ENCODE peak calls at places on chromosome X, in six cellular contexts. One of them, this sample, is unnamed.

GRCh38 chrX:47283015-47283771 is 50.4 kb downstream of the USP11 start:
- DNase-seq in right lobe of liver: no peak
- DNase-seq in GM06990: no peak
- DNase-seq in breast epithelium: peak
- DNase-seq in GM10248: peak
- DNase-seq in GM12865: peak
- DNase-seq in this sample: no peak

GRCh38 chrX:56995271-56995994 is at the start of gene SPIN3:
- DNase-seq in right lobe of liver: peak
- DNase-seq in GM06990: peak
- DNase-seq in breast epithelium: peak
- DNase-seq in GM10248: peak
- DNase-seq in GM12865: peak
- DNase-seq in this sample: peak

GRCh38 chrX:70253377-70254062 is 6.5 kb downstream of the P2RY4 start:
- DNase-seq in right lobe of liver: no peak
- DNase-seq in GM06990: no peak
- DNase-seq in breast epithelium: no peak
- DNase-seq in GM10248: no peak
- DNase-seq in GM12865: no peak
- DNase-seq in this sample: no peak

GRCh38 chrX:151538190-151539122 is 25.0 kb upstream of the PASD1 start:
- DNase-seq in right lobe of liver: no peak
- DNase-seq in GM06990: no peak
- DNase-seq in breast epithelium: no peak
- DNase-seq in GM10248: no peak
- DNase-seq in GM12865: no peak
- DNase-seq in this sample: no peak

GRCh38 chrX:76453737-76454406 is 26.4 kb downstream of the MAGEE1 start:
- DNase-seq in right lobe of liver: no peak
- DNase-seq in GM06990: no peak
- DNase-seq in breast epithelium: no peak
- DNase-seq in GM10248: no peak
- DNase-seq in GM12865: no peak
- DNase-seq in this sample: no peak

GRCh38 chrX:129529685-129530281 is 6.5 kb upstream of the SMARCA1 start:
- DNase-seq in right lobe of liver: no peak
- DNase-seq in GM06990: no peak
- DNase-seq in breast epithelium: no peak
- DNase-seq in GM10248: no peak
- DNase-seq in GM12865: no peak
- DNase-seq in this sample: no peak

GRCh38 chrX:134144231-134144630 is 92.8 kb upstream of the CCDC160 start:
- DNase-seq in right lobe of liver: no peak
- DNase-seq in GM06990: no peak
- DNase-seq in breast epithelium: no peak
- DNase-seq in GM10248: peak
- DNase-seq in GM12865: peak
- DNase-seq in this sample: no peak

GRCh38 chrX:119541188-119541587 is 24.0 kb downstream of the STEEP1 start:
- DNase-seq in right lobe of liver: no peak
- DNase-seq in GM06990: no peak
- DNase-seq in breast epithelium: no peak
- DNase-seq in GM10248: no peak
- DNase-seq in GM12865: no peak
- DNase-seq in this sample: no peak

GRCh38 chrX:41406211-41406610 is 40.9 kb upstream of the NYX start:
- DNase-seq in right lobe of liver: no peak
- DNase-seq in GM06990: no peak
- DNase-seq in breast epithelium: no peak
- DNase-seq in GM10248: no peak
- DNase-seq in GM12865: no peak
- DNase-seq in this sample: no peak

GRCh38 chrX:11725631-11726442 is 32.2 kb upstream of the MSL3 start:
- DNase-seq in right lobe of liver: no peak
- DNase-seq in GM06990: no peak
- DNase-seq in breast epithelium: no peak
- DNase-seq in GM10248: no peak
- DNase-seq in GM12865: no peak
- DNase-seq in this sample: no peak

GRCh38 chrX:70196961-70197805 is 19.9 kb downstream of the DGAT2L6 start:
- DNase-seq in right lobe of liver: peak
- DNase-seq in GM06990: no peak
- DNase-seq in breast epithelium: no peak
- DNase-seq in GM10248: peak
- DNase-seq in GM12865: peak
- DNase-seq in this sample: no peak

GRCh38 chrX:120517936-120518335 is 42.8 kb downstream of the CUL4B start:
- DNase-seq in right lobe of liver: no peak
- DNase-seq in GM06990: no peak
- DNase-seq in breast epithelium: no peak
- DNase-seq in GM10248: no peak
- DNase-seq in GM12865: no peak
- DNase-seq in this sample: no peak

GRCh38 chrX:77426811-77427210 is 20.4 kb upstream of the FGF16 start:
- DNase-seq in right lobe of liver: no peak
- DNase-seq in GM06990: no peak
- DNase-seq in breast epithelium: no peak
- DNase-seq in GM10248: no peak
- DNase-seq in GM12865: no peak
- DNase-seq in this sample: no peak

GRCh38 chrX:37420756-37421155 is 71.6 kb downstream of the PRRG1 start:
- DNase-seq in right lobe of liver: no peak
- DNase-seq in GM06990: no peak
- DNase-seq in breast epithelium: no peak
- DNase-seq in GM10248: no peak
- DNase-seq in GM12865: no peak
- DNase-seq in this sample: no peak

GRCh38 chrX:54494970-54495813 is 842 bp downstream of the FGD1 start:
- DNase-seq in right lobe of liver: peak
- DNase-seq in GM06990: no peak
- DNase-seq in breast epithelium: no peak
- DNase-seq in GM10248: no peak
- DNase-seq in GM12865: no peak
- DNase-seq in this sample: peak

GRCh38 chrX:129813662-129814061 is 30.0 kb downstream of the ZDHHC9 start:
- DNase-seq in right lobe of liver: no peak
- DNase-seq in GM06990: no peak
- DNase-seq in breast epithelium: no peak
- DNase-seq in GM10248: no peak
- DNase-seq in GM12865: no peak
- DNase-seq in this sample: no peak

GRCh38 chrX:107355533-107355932 is 93.9 kb upstream of the FRMPD3 start:
- DNase-seq in right lobe of liver: no peak
- DNase-seq in GM06990: no peak
- DNase-seq in breast epithelium: no peak
- DNase-seq in GM10248: no peak
- DNase-seq in GM12865: no peak
- DNase-seq in this sample: no peak

GRCh38 chrX:41822917-41823316 is 98.9 kb downstream of the GPR82 start:
- DNase-seq in right lobe of liver: no peak
- DNase-seq in GM06990: no peak
- DNase-seq in breast epithelium: no peak
- DNase-seq in GM10248: no peak
- DNase-seq in GM12865: no peak
- DNase-seq in this sample: no peak

GRCh38 chrX:41499984-41500383 is 52.8 kb downstream of the NYX start:
- DNase-seq in right lobe of liver: no peak
- DNase-seq in GM06990: no peak
- DNase-seq in breast epithelium: no peak
- DNase-seq in GM10248: no peak
- DNase-seq in GM12865: no peak
- DNase-seq in this sample: no peak

GRCh38 chrX:63350551-63350950 is 581 bp downstream of the SPIN4 start:
- DNase-seq in right lobe of liver: no peak
- DNase-seq in GM06990: peak
- DNase-seq in breast epithelium: no peak
- DNase-seq in GM10248: peak
- DNase-seq in GM12865: peak
- DNase-seq in this sample: peak

GRCh38 chrX:101108293-101108692 is 10.3 kb downstream of the CENPI start:
- DNase-seq in right lobe of liver: no peak
- DNase-seq in GM06990: no peak
- DNase-seq in breast epithelium: no peak
- DNase-seq in GM10248: no peak
- DNase-seq in GM12865: no peak
- DNase-seq in this sample: no peak

GRCh38 chrX:44400588-44400987 is 57.1 kb upstream of the EFHC2 start:
- DNase-seq in right lobe of liver: no peak
- DNase-seq in GM06990: no peak
- DNase-seq in breast epithelium: no peak
- DNase-seq in GM10248: no peak
- DNase-seq in GM12865: no peak
- DNase-seq in this sample: peak

GRCh38 chrX:154021131-154021611 is 1.5 kb upstream of the IRAK1 start:
- DNase-seq in right lobe of liver: no peak
- DNase-seq in GM06990: no peak
- DNase-seq in breast epithelium: no peak
- DNase-seq in GM10248: no peak
- DNase-seq in GM12865: peak
- DNase-seq in this sample: no peak

GRCh38 chrX:152640039-152640818 is 2.5 kb downstream of the GABRQ start:
- DNase-seq in right lobe of liver: no peak
- DNase-seq in GM06990: no peak
- DNase-seq in breast epithelium: no peak
- DNase-seq in GM10248: no peak
- DNase-seq in GM12865: no peak
- DNase-seq in this sample: no peak

GRCh38 chrX:150581093-150581775 is 12.8 kb downstream of the MTM1 start:
- DNase-seq in right lobe of liver: no peak
- DNase-seq in GM06990: no peak
- DNase-seq in breast epithelium: no peak
- DNase-seq in GM10248: no peak
- DNase-seq in GM12865: no peak
- DNase-seq in this sample: no peak

DNA sequence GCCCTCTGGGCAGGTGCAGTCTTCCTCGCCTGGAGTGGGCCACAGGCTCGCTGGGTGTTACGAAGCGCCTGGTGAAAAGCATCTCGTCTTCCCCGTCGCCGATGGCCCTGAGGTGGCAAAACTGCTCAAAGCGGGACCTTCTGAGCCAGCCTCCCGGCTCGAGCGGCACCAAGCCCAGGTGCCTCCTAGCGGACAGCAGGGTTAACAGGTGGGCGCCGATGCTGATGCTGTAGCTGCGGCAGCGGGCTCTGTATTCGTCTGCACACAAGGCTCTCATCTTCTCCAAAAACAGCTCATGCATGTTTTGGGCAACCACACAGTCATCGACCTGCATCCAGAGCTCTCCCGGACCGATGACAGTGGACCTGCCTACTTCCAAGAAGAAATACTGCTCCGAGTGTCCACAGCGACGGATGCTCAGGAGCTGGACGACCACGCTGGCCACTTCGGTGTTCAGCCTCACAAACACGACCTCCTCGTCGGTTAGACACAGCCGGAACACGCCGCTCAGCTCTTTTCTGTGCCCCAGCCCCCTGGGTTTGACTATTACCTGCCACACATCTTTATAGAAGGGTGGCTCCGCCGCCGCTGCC is 1.2 kb downstream of the IRS4 start:
- DNase-seq in right lobe of liver: no peak
- DNase-seq in GM06990: no peak
- DNase-seq in breast epithelium: no peak
- DNase-seq in GM10248: peak
- DNase-seq in GM12865: peak
- DNase-seq in this sample: no peak
- TF ChIP-seq CTCF in right lobe of liver: no peak
- TF ChIP-seq CTCF in GM06990: no peak
- TF ChIP-seq CTCF in breast epithelium: no peak
- TF ChIP-seq CTCF in GM10248: no peak
- TF ChIP-seq CTCF in GM12865: no peak
- TF ChIP-seq CTCF in this sample: no peak

DNA sequence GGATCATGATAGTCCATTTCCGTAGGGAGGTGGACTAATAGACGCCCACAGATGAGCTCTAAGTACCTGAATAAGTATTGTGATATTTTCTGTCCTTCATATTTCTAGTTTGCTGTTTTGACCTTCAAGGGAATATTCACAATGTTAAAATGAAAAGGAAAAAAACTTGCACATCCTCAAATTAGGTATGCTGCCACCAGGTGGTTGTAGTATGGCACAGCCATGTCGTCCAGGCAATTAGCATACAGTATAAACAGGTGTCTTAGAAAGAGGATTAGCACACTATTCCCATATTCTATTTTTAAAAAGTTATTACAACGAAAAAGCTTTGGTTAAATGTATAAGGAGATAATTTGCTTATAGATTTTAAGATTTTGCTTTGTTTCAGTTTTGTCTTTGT is 802.0 kb downstream of the RPA4 start:
- DNase-seq in right lobe of liver: no peak
- DNase-seq in GM06990: no peak
- DNase-seq in breast epithelium: no peak
- DNase-seq in GM10248: peak
- DNase-seq in GM12865: peak
- DNase-seq in this sample: no peak
- TF ChIP-seq CTCF in right lobe of liver: peak
- TF ChIP-seq CTCF in GM06990: peak
- TF ChIP-seq CTCF in breast epithelium: no peak
- TF ChIP-seq CTCF in GM10248: peak
- TF ChIP-seq CTCF in GM12865: peak
- TF ChIP-seq CTCF in this sample: peak

GRCh38 chrX:138026211-138026610 is 460.3 kb downstream of the ZIC3 start:
- DNase-seq in right lobe of liver: no peak
- DNase-seq in GM06990: no peak
- DNase-seq in breast epithelium: no peak
- DNase-seq in GM10248: peak
- DNase-seq in GM12865: peak
- DNase-seq in this sample: no peak
- TF ChIP-seq CTCF in right lobe of liver: peak
- TF ChIP-seq CTCF in GM06990: peak
- TF ChIP-seq CTCF in breast epithelium: no peak
- TF ChIP-seq CTCF in GM10248: peak
- TF ChIP-seq CTCF in GM12865: peak
- TF ChIP-seq CTCF in this sample: no peak

GRCh38 chrX:49230500-49231232 is 2.5 kb downstream of the CACNA1F start:
- DNase-seq in right lobe of liver: peak
- DNase-seq in GM06990: peak
- DNase-seq in breast epithelium: peak
- DNase-seq in GM10248: peak
- DNase-seq in GM12865: peak
- DNase-seq in this sample: peak
- TF ChIP-seq CTCF in right lobe of liver: no peak
- TF ChIP-seq CTCF in GM06990: peak
- TF ChIP-seq CTCF in breast epithelium: peak
- TF ChIP-seq CTCF in GM10248: peak
- TF ChIP-seq CTCF in GM12865: peak
- TF ChIP-seq CTCF in this sample: peak

DNA sequence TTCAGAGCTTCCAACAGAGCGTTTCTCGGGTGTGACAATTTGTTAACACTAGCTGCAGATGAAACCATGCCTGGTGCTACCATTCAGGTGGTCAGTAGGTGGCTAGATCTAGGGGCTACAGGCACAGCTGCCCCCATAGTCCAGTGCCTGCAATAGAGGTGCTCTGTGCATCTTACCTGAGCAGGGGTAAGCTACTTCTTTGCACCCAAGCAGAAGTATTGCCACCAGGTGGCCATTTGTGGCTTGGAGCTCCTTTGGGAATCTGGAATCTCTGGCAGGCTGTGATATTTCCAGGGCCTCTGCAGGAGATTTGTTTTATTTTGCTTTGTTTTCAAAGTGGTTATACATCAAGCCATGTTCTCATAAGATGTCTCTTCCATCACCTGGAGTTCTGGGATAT is 170.7 kb upstream of the PUDP start:
- DNase-seq in right lobe of liver: no peak
- DNase-seq in GM06990: no peak
- DNase-seq in breast epithelium: no peak
- DNase-seq in GM10248: no peak
- DNase-seq in GM12865: no peak
- DNase-seq in this sample: no peak
- TF ChIP-seq CTCF in right lobe of liver: peak
- TF ChIP-seq CTCF in GM06990: no peak
- TF ChIP-seq CTCF in breast epithelium: no peak
- TF ChIP-seq CTCF in GM10248: no peak
- TF ChIP-seq CTCF in GM12865: no peak
- TF ChIP-seq CTCF in this sample: no peak